ENCODE peak calls at places on chromosomes 7 and 10, in eight cellular contexts. N is stimulated activated CD8-positive, alpha-beta memory T cell treated with anti-CD3 and anti-CD28 coated beads, Interleukin-12 subunit alpha, Interleukin-12 subunit beta, amount 100 ng/mL, for 1 hour; H is glutamatergic neuron; P is NCI-H345; G is fibroblast of mammary gland; J is KBM-7; C is H54; K is HEK293T. Z is an unnamed sample.

GRCh38 chr10:50501899-50502556 is 121.7 kb downstream of the SGMS1 start:
- DNase-seq in N (no peak), H (no peak), P (no peak), G (no peak), J (peak), C (no peak), K (no peak), Z (no peak)

GRCh38 chr10:121734517-121735137 is 136.4 kb upstream of the FGFR2 start:
- DNase-seq in N (no peak), H (no peak), P (no peak), G (peak), J (peak), C (no peak), K (peak), Z (no peak)

GRCh38 chr10:63562391-63562790 is 41.2 kb downstream of the REEP3 start:
- DNase-seq in N (no peak), H (no peak), P (no peak), G (no peak), J (no peak), C (no peak), K (no peak), Z (no peak)

GRCh38 chr10:58662314-58662713 is 149.6 kb downstream of the BICC1 start:
- DNase-seq in N (no peak), H (no peak), P (no peak), G (peak), J (no peak), C (no peak), K (no peak), Z (peak)

GRCh38 chr7:41817386-41817785 is 114.5 kb upstream of the INHBA start:
- DNase-seq in N (no peak), H (no peak), P (no peak), G (peak), J (peak), C (peak), K (no peak), Z (no peak)

GRCh38 chr10:49008056-49008455 is 68.4 kb upstream of the LRRC18 start:
- DNase-seq in N (no peak), H (no peak), P (no peak), G (no peak), J (no peak), C (no peak), K (no peak), Z (no peak)

GRCh38 chr10:71713135-71714040 is 6.2 kb downstream of the C10orf105 start:
- DNase-seq in N (no peak), H (no peak), P (no peak), G (peak), J (peak), C (no peak), K (no peak), Z (peak)

GRCh38 chr7:101985646-101986199 is 168.3 kb downstream of the CUX1 start:
- DNase-seq in N (no peak), H (no peak), P (no peak), G (no peak), J (no peak), C (no peak), K (no peak), Z (no peak)

GRCh38 chr7:20306499-20306946 is 24.2 kb upstream of the ITGB8 start:
- DNase-seq in N (no peak), H (no peak), P (no peak), G (no peak), J (no peak), C (no peak), K (no peak), Z (no peak)

GRCh38 chr7:88927-89921 is 103.1 kb upstream of the FAM20C start:
- DNase-seq in N (no peak), H (no peak), P (no peak), G (peak), J (peak), C (peak), K (no peak), Z (peak)

GRCh38 chr7:68050627-68051026 is 1054.0 kb downstream of the TYW1 start:
- DNase-seq in N (no peak), H (no peak), P (no peak), G (no peak), J (no peak), C (no peak), K (no peak), Z (no peak)

GRCh38 chr7:66930341-66930740 is 9.3 kb downstream of the TMEM248 start:
- DNase-seq in N (no peak), H (peak), P (no peak), G (peak), J (peak), C (no peak), K (peak), Z (peak)

GRCh38 chr7:5354460-5355279 is 69.0 kb downstream of the TNRC18 start:
- DNase-seq in N (no peak), H (no peak), P (no peak), G (peak), J (no peak), C (no peak), K (no peak), Z (peak)

GRCh38 chr10:35517431-35518181 is 87.5 kb upstream of the GJD4 start:
- DNase-seq in N (no peak), H (no peak), P (no peak), G (peak), J (no peak), C (no peak), K (no peak), Z (no peak)

GRCh38 chr7:47181609-47182264 is 400.2 kb downstream of the TNS3 start:
- DNase-seq in N (no peak), H (no peak), P (no peak), G (no peak), J (no peak), C (no peak), K (no peak), Z (no peak)

GRCh38 chr10:62005281-62005680 is 103.8 kb downstream of the ARID5B start:
- DNase-seq in N (no peak), H (no peak), P (no peak), G (peak), J (no peak), C (no peak), K (no peak), Z (peak)

GRCh38 chr7:98992076-98992475 is 113.7 kb downstream of the TRRAP start:
- DNase-seq in N (no peak), H (no peak), P (no peak), G (no peak), J (no peak), C (no peak), K (no peak), Z (no peak)

GRCh38 chr7:74672343-74672915 is 14.9 kb downstream of the GTF2I start:
- DNase-seq in N (no peak), H (no peak), P (no peak), G (no peak), J (no peak), C (no peak), K (no peak), Z (no peak)

GRCh38 chr7:27714831-27715444 is 25.0 kb upstream of the TAX1BP1 start:
- DNase-seq in N (no peak), H (no peak), P (no peak), G (peak), J (no peak), C (no peak), K (no peak), Z (no peak)

GRCh38 chr7:111682576-111683372 is 120.5 kb upstream of the IMMP2L start:
- DNase-seq in N (no peak), H (no peak), P (no peak), G (no peak), J (no peak), C (no peak), K (no peak), Z (no peak)

GRCh38 chr10:124523886-124524285 is 62.3 kb downstream of the LHPP start:
- DNase-seq in N (no peak), H (no peak), P (no peak), G (no peak), J (no peak), C (no peak), K (no peak), Z (no peak)

GRCh38 chr7:90173127-90173844 is 19.0 kb downstream of the STEAP1 start:
- DNase-seq in N (no peak), H (no peak), P (no peak), G (peak), J (no peak), C (no peak), K (no peak), Z (peak)

GRCh38 chr10:110008518-110009339 is 945 bp downstream of the ADD3 start:
- DNase-seq in N (peak), H (no peak), P (peak), G (no peak), J (peak), C (peak), K (no peak), Z (no peak)

GRCh38 chr7:138396251-138397070 is 63.6 kb upstream of the TRIM24 start:
- DNase-seq in N (no peak), H (no peak), P (peak), G (no peak), J (no peak), C (no peak), K (no peak), Z (no peak)

GRCh38 chr10:50426485-50426884 is 175.2 kb upstream of the ASAH2 start:
- DNase-seq in N (no peak), H (no peak), P (no peak), G (no peak), J (no peak), C (no peak), K (no peak), Z (no peak)

GRCh38 chr10:103273026-103273425 is 3.9 kb upstream of the INA start:
- DNase-seq in N (no peak), H (peak), P (no peak), G (peak), J (no peak), C (peak), K (no peak), Z (peak)

GRCh38 chr10:71771821-71772617 is 1.3 kb downstream of the VSIR start:
- DNase-seq in N (peak), H (no peak), P (no peak), G (peak), J (peak), C (peak), K (no peak), Z (peak)

GRCh38 chr7:32500922-32501341 is 5.6 kb downstream of the AVL9 start:
- DNase-seq in N (no peak), H (no peak), P (no peak), G (peak), J (peak), C (no peak), K (no peak), Z (peak)

GRCh38 chr7:123183431-123183830 is 16.3 kb downstream of the SLC13A1 start:
- DNase-seq in N (no peak), H (no peak), P (no peak), G (no peak), J (no peak), C (no peak), K (no peak), Z (no peak)

GRCh38 chr7:92695308-92696261 is 105.4 kb upstream of the FAM133B start:
- DNase-seq in N (no peak), H (peak), P (peak), G (peak), J (no peak), C (peak), K (peak), Z (peak)

GRCh38 chr10:118668228-118668952 is 72.9 kb upstream of the PRLHR start:
- DNase-seq in N (no peak), H (no peak), P (no peak), G (no peak), J (no peak), C (no peak), K (no peak), Z (no peak)

GRCh38 chr7:8747338-8747737 is 313.9 kb downstream of the NXPH1 start:
- DNase-seq in N (no peak), H (no peak), P (no peak), G (no peak), J (no peak), C (no peak), K (no peak), Z (no peak)

GRCh38 chr7:64879800-64880199 is 23.3 kb upstream of the ZNF273 start:
- DNase-seq in N (no peak), H (no peak), P (no peak), G (no peak), J (no peak), C (no peak), K (no peak), Z (no peak)

GRCh38 chr7:33050425-33051318 is 11.9 kb downstream of the NT5C3A start:
- DNase-seq in N (no peak), H (no peak), P (peak), G (peak), J (peak), C (no peak), K (peak), Z (peak)

GRCh38 chr10:124282326-124282725 is 136.4 kb downstream of the OAT start:
- DNase-seq in N (no peak), H (no peak), P (no peak), G (no peak), J (no peak), C (no peak), K (no peak), Z (no peak)

GRCh38 chr7:79610301-79610700 is 156.8 kb upstream of the MAGI2 start:
- DNase-seq in N (no peak), H (no peak), P (no peak), G (no peak), J (no peak), C (no peak), K (no peak), Z (peak)

Z was measured in fibroblast of gingiva.